ENCODE peak calls at places on chromosome 2, in six cellular contexts. T, F, O, I, Q and X are unnamed samples.

GRCh38 chr2:201407265-201407664 is 44.0 kb downstream of the TRAK2 start:
- DNase-seq in Q (peak), F (no peak), I (peak), O (no peak), T (no peak), X (no peak)

GRCh38 chr2:218334531-218334930 is 22.1 kb upstream of the CATIP start:
- DNase-seq in Q (no peak), I (no peak), F (no peak), O (no peak), T (no peak), X (no peak)

GRCh38 chr2:7517122-7517487 is 599.9 kb downstream of the RNF144A start:
- DNase-seq in Q (no peak), I (no peak), O (peak), F (no peak), T (no peak), X (no peak)

GRCh38 chr2:219543596-219544358 is at the start of the genes CHPF and TMEM198:
- DNase-seq in I (peak), F (peak), Q (peak), T (peak), O (peak), X (peak)

GRCh38 chr2:187656123-187656522 is 101.9 kb upstream of the TFPI start:
- DNase-seq in F (no peak), I (no peak), T (no peak), O (no peak), Q (no peak), X (no peak)

GRCh38 chr2:58063641-58064040 is 17.0 kb downstream of the VRK2 start:
- DNase-seq in T (no peak), F (no peak), O (peak), Q (peak), I (peak), X (peak)

GRCh38 chr2:71505086-71505769 is 51.9 kb downstream of the DYSF start:
- DNase-seq in O (no peak), I (no peak), T (no peak), Q (no peak), F (no peak), X (no peak)

GRCh38 chr2:120992791-120993555 is 257.3 kb downstream of the GLI2 start:
- DNase-seq in Q (no peak), I (no peak), F (no peak), O (no peak), T (no peak), X (no peak)

GRCh38 chr2:154952346-154953010 is 254.0 kb downstream of the KCNJ3 start:
- DNase-seq in O (no peak), T (no peak), F (no peak), Q (no peak), I (no peak), X (no peak)

GRCh38 chr2:233544079-233544690 is 22.4 kb downstream of the USP40 start:
- DNase-seq in O (no peak), Q (no peak), I (no peak), T (no peak), F (no peak), X (no peak)

GRCh38 chr2:43143756-43144155 is 82.7 kb downstream of the ZFP36L2 start:
- DNase-seq in I (no peak), Q (no peak), F (no peak), O (no peak), T (no peak), X (no peak)

GRCh38 chr2:41922177-41922576 is 125.6 kb upstream of the PKDCC start:
- DNase-seq in T (no peak), Q (no peak), F (no peak), O (no peak), I (no peak), X (no peak)

GRCh38 chr2:187985923-187986322 is 305.8 kb upstream of the GULP1 start:
- DNase-seq in I (peak), Q (peak), F (no peak), O (no peak), T (no peak), X (peak)

GRCh38 chr2:133194068-133194655 is 374.1 kb downstream of the NCKAP5 start:
- DNase-seq in T (no peak), Q (peak), I (peak), F (no peak), O (peak), X (no peak)
- TF ChIP-seq CTCF in T (no peak), Q (no peak), I (no peak), F (no peak), O (no peak), X (no peak)

DNA sequence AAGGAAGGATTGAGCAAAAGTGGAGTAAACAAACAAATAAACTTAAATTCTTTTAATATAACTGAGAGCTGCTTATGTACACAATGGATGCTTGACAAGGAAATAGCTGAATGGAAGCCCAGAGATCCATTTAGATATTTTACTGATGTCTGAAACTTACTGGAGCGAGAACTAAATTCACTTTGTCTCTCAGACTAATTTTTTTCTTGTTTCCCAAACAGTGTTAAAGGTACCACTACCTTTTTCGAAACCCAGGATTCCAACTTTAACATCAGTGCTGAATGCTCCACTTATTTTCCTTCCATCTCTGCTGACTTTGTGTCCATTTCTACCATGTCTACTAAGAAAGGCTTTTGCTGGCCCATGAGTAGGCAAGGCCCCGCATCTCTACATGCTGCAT is 4.0 kb downstream of the EFEMP1 start:
- DNase-seq in O (no peak), T (no peak), I (no peak), F (no peak), Q (no peak), X (no peak)
- H3K4me3 ChIP-seq in O (no peak), T (no peak), I (no peak), F (no peak), Q (no peak), X (no peak)

DNA sequence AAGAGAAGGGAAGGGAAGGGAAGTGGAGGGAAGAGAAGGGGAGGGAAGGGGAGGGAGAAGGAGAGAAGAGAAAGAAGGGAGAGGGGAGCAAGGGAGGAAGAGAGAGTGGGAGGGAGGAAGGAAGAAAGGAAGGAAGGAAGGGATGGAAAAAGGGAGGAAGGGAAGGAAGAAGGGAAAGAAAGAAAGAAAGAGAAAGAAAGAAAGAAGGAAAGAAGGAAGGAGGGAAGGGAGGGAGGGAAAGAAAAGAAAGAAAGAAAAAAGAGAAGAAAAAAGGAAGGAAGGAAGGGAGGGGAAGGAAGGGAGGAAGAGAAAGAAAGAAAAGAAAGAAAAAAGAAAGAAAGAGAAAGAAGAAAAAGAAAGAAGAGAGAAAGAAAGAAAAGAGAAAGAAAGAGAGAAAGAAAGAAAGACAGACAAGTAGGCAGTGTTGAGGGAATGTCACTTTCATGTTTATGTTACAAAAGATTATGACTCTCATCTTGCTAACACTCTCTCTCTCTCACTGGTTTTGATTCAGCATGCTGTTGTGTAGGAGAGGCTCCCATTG is 58.0 kb upstream of the ZNF804A start:
- DNase-seq in Q (no peak), T (no peak), O (no peak), I (no peak), F (no peak), X (no peak)
- TF ChIP-seq CTCF in Q (no peak), T (no peak), O (no peak), I (no peak), F (no peak), X (no peak)

GRCh38 chr2:126655500-126656310 is at the start of gene GYPC:
- DNase-seq in F (peak), Q (peak), I (peak), O (peak), T (no peak), X (peak)
- H3K4me3 ChIP-seq in F (peak), Q (peak), I (peak), O (peak), T (peak), X (peak)

GRCh38 chr2:157168501-157168900 is 89.0 kb upstream of the GALNT5 start:
- DNase-seq in T (no peak), I (peak), F (no peak), O (no peak), Q (peak), X (no peak)
- TF ChIP-seq CTCF in T (no peak), I (no peak), F (no peak), O (no peak), Q (no peak), X (no peak)

GRCh38 chr2:238518828-238519186 is 92.1 kb downstream of the ASB1 start:
- DNase-seq in T (no peak), F (no peak), Q (no peak), O (no peak), I (no peak), X (no peak)
- H3K4me3 ChIP-seq in T (no peak), F (no peak), Q (peak), O (peak), I (no peak), X (no peak)